ENCODE peak calls at places on chromosomes 13 and 19, in four cellular contexts. T is WTC11, M is HepG2, P is K562. J is an unnamed sample.

GRCh38 chr19:4981681-4981958 is 12.7 kb downstream of the KDM4B start:
- DNase-seq in M (no peak), T (no peak), P (no peak), J (no peak)

GRCh38 chr19:33627962-33628839 is 6.4 kb downstream of the CHST8 start:
- DNase-seq in M (no peak), P (no peak), T (no peak), J (no peak)

GRCh38 chr13:67238277-67238859 is 8.2 kb upstream of the PCDH9 start:
- DNase-seq in P (peak), M (peak), T (no peak), J (no peak)

GRCh38 chr13:42422681-42423080 is 150.7 kb downstream of the AKAP11 start:
- DNase-seq in P (no peak), M (no peak), T (no peak), J (no peak)

GRCh38 chr19:47158879-47159509 is 28.4 kb downstream of the SAE1 start:
- DNase-seq in P (no peak), M (no peak), T (no peak), J (no peak)

GRCh38 chr19:56823956-56824355 is 16.6 kb downstream of the PEG3 start:
- DNase-seq in M (no peak), T (no peak), P (no peak), J (no peak)

GRCh38 chr13:94323746-94324408 is 155.6 kb downstream of the DCT start:
- DNase-seq in P (no peak), M (no peak), T (no peak), J (no peak)

GRCh38 chr19:7815325-7815724 is 14.7 kb upstream of the EVI5L start:
- DNase-seq in M (no peak), P (no peak), T (no peak), J (peak)

GRCh38 chr19:18220632-18221275 is 5.5 kb downstream of the PDE4C start:
- DNase-seq in P (peak), M (no peak), T (peak), J (no peak)

GRCh38 chr19:28586501-28586900 is 626.5 kb downstream of the UQCRFS1 start:
- DNase-seq in T (no peak), P (no peak), M (no peak), J (no peak)

GRCh38 chr19:35696835-35697234 is 7.5 kb upstream of the ZBTB32 start:
- DNase-seq in P (no peak), M (peak), T (no peak), J (peak)

GRCh38 chr13:50543767-50544166 is 299.7 kb downstream of the DLEU7 start:
- DNase-seq in P (no peak), T (no peak), M (no peak), J (no peak)

GRCh38 chr13:73090116-73090811 is 31.5 kb downstream of the KLF5 start:
- DNase-seq in T (peak), P (peak), M (peak), J (no peak)

GRCh38 chr19:28456708-28457320 is 756.1 kb downstream of the UQCRFS1 start:
- DNase-seq in T (no peak), M (peak), P (no peak), J (no peak)

GRCh38 chr19:802888-803561 is 5.8 kb downstream of the PTBP1 start:
- DNase-seq in M (no peak), T (no peak), P (peak), J (no peak)

GRCh38 chr19:800360-801029 is 3.2 kb downstream of the PTBP1 start:
- DNase-seq in T (no peak), M (peak), P (peak), J (no peak)

GRCh38 chr19:802497-802887 is 5.2 kb downstream of the PTBP1 start:
- DNase-seq in T (no peak), M (no peak), P (no peak), J (no peak)

GRCh38 chr19:801030-801860 is 4.0 kb downstream of the PTBP1 start:
- DNase-seq in P (peak), T (no peak), M (no peak), J (no peak)

DNA sequence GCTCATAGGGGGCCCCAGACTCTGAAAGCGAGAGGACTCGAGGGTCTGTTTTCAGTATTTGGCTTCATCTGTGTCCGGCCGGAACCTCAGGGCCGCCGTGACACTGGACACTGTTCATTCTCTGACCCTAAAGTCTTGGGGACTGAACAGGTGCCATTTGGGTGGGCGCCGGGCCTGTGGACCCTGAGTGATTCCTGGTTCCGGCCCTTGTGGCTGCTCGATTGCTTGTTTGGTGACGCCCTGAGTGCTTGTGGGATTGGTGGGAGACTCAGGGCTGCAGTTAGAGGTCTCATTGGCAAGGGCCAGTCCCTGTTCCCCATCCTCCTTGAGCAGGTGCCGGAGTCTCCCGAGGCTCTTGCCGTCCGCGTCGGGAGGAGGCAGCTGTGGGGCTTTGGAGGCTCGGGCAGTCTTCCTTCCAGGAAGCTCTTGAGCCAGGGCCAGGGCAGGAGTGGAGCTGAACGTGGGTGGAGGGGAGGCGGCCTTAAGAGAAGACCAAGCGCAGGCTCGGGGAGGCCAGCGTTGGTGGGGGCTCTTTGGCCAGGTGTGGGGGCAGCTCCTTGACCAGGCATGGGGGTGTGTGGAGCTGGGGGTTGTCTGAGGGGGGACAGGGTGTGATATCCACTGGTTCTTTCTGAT is 4.7 kb downstream of the PTBP1 start:
- DNase-seq in M (no peak), T (no peak), P (peak), J (no peak)
- TF ChIP-seq CREM in M (no peak), T (no peak), P (no peak), J (no peak)

GRCh38 chr13:45847554-45848224 is 3.9 kb downstream of the SIAH3 start:
- DNase-seq in T (no peak), P (no peak), M (no peak), J (no peak)

GRCh38 chr13:45846681-45847080 is 4.9 kb downstream of the SIAH3 start:
- DNase-seq in P (no peak), M (no peak), T (no peak), J (no peak)

GRCh38 chr13:45850020-45850613 is 1.4 kb downstream of the SIAH3 start:
- DNase-seq in M (no peak), P (no peak), T (peak), J (no peak)

GRCh38 chr13:45849408-45849807 is 2.1 kb downstream of the SIAH3 start:
- DNase-seq in T (no peak), P (no peak), M (no peak), J (no peak)

DNA sequence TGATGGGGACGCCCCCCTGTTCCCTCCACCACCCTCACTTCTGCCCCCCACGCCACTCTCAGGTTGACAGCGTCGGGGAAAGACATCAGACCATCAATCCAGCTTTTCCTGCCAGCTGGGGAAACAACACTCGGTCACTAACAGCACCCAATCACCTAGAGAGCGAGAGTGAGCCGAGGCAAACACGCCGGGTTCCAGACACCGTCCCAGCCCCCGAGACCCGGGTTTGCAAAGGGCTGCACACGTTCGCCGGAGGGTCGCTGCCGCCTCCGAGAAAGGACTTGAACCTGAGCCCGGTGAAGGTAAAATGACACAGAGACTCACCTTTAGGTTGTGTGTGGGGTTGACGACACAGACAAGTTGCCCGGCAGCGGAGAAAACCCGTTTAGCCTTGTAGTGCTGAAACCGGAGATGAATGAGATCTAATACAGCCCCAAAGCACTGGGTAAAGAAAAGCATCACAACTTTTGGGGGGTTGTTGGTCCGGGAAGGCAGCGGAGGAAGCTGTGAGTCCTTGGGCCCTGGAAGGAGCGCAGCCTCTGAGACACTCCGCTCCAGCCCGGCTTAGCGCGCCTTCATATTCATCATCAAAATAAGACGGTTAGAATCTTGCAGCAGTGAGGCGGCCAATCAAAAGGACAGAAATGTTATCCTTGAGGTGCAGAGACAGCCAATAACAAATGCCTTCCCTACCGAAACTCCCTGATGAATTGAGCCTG is at the start of gene SIAH3:
- DNase-seq in T (peak), P (no peak), M (no peak), J (no peak)
- TF ChIP-seq CREM in T (no peak), P (no peak), M (no peak), J (no peak)

GRCh38 chr19:12985049-12985776 is 10.1 kb upstream of the NFIX start:
- DNase-seq in P (peak), M (peak), T (no peak), J (no peak)
- TF ChIP-seq CREM in P (peak), M (no peak), T (no peak), J (no peak)

GRCh38 chr13:110304256-110304655 is 2.7 kb downstream of the COL4A1 start:
- DNase-seq in M (no peak), T (no peak), P (no peak), J (no peak)

GRCh38 chr13:110305544-110305943 is 1.4 kb downstream of the COL4A1 start:
- DNase-seq in M (no peak), T (no peak), P (no peak), J (no peak)

GRCh38 chr13:110303644-110304043 is 3.3 kb downstream of the COL4A1 start:
- DNase-seq in P (no peak), T (no peak), M (no peak), J (no peak)

GRCh38 chr13:110305949-110306339 is 1.0 kb downstream of the COL4A1 start:
- DNase-seq in T (no peak), M (no peak), P (no peak), J (no peak)

GRCh38 chr13:110305001-110305400 is 2.0 kb downstream of the COL4A1 start:
- DNase-seq in P (no peak), T (no peak), M (no peak), J (no peak)
- TF ChIP-seq CREM in P (no peak), T (no peak), M (no peak), J (no peak)

GRCh38 chr19:10640361-10640760 is 13.8 kb upstream of the ILF3 start:
- DNase-seq in M (peak), P (no peak), T (no peak), J (no peak)

GRCh38 chr19:10634881-10635463 is 9.6 kb downstream of the SLC44A2 start:
- DNase-seq in P (no peak), T (no peak), M (no peak), J (no peak)

GRCh38 chr19:10636304-10636972 is 11.1 kb downstream of the SLC44A2 start:
- DNase-seq in T (peak), M (no peak), P (no peak), J (no peak)

GRCh38 chr19:10639836-10640235 is 14.3 kb upstream of the ILF3 start:
- DNase-seq in M (no peak), T (no peak), P (no peak), J (peak)

DNA sequence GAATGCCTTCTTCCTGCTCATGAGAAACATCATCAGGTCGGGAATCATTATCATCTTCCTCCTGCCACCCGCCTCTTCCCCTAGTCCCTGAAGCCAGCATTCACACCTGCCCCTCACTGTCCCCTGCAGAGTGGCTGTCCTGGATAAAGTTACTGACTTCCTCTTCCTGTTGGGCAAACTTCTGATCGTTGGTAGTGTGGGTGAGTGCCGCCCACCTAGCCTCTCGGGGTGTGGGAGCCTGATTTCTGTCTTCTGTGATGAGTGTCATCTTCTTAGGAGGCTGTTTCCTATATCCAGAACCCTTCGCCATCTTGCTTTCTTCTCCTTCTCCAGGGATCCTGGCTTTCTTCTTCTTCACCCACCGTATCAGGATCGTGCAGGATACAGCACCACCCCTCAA is 12.5 kb downstream of the SLC44A2 start:
- DNase-seq in T (no peak), M (no peak), P (no peak), J (no peak)
- TF ChIP-seq CREM in T (no peak), M (no peak), P (no peak), J (no peak)

DNA sequence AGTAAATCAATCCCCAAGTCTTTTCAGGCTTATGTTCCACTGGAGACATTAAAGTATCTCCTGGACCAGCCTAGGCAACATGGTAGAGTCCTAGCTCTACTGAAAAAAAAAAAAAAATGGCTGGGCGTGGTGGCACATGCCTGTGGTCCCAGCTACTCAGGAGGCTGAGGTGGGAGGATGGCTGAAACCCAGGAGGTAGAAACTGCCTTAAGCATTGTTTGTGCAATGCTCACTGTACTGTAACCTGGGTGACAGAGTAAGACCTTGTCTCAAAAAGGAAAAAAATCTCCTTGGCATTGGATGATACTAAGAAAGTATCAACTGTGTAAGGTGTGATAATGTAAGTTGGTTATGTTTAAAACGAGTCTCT is 8.8 kb downstream of the KLK8 start:
- DNase-seq in T (no peak), M (no peak), P (no peak), J (no peak)
- TF ChIP-seq CREM in T (no peak), M (no peak), P (no peak), J (no peak)

GRCh38 chr13:76792680-76793334 is 93.4 kb downstream of the KCTD12 start:
- DNase-seq in P (no peak), T (no peak), M (no peak), J (no peak)
- TF ChIP-seq CREM in P (no peak), T (no peak), M (no peak), J (no peak)

DNA sequence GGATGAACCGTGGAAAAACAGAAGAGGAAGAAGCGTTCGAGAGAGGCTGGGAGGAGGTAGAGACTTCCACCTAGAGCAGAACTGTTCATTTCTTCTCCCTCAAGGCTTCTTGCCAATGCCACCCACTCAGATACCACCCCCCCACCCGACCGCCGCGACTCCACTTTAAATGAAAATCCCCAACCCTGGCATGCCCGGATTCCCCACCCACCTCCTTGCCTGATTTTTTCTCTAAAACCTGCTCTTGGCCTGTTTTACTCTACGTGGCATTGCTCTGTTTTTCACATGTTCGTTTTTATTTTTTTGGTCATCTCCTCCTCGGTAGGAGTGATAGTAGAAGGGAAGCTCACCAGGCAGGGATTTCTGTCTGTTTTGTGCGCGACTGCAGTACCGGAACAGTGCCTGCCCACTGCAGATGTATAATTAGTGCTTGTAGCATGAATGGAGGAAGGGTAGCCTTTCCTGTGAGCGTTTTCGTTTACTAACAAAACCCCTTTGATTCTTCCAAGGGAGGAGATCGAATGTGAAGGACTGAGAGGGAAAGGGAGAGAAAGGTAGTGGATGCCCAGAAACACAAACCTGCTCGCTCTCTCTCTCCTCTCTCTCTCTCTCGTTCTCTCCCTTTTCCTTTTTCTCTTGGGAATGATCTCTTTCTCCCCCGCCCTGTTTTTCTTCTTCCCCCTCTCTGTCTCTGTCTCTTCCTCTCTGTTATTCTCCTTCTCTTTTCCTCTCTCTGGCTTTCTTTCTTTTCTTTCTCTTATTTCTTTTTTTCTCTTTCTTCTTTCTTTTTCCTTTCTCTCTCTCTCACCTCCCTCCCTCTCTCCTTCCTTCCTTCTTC is 2.2 kb downstream of the CD70 start:
- DNase-seq in T (no peak), M (no peak), P (peak), J (no peak)
- TF ChIP-seq CREM in T (no peak), M (no peak), P (no peak), J (no peak)